ENCODE peak calls at places on chromosomes 6 and 20, in four cellular contexts. N is M059J, U is fibroblast of the aortic adventitia, T is cardiac fibroblast. D is an unnamed sample.

GRCh38 chr6:149754573-149754972 is 5.0 kb downstream of the PCMT1 start:
- DNase-seq in T (no peak), N (no peak), U (no peak), D (no peak)

GRCh38 chr6:155108070-155108815 is 113.1 kb downstream of the TIAM2 start:
- DNase-seq in N (no peak), T (no peak), U (no peak), D (no peak)

GRCh38 chr20:62840244-62841197 is 21.1 kb downstream of the TCFL5 start:
- DNase-seq in N (no peak), U (no peak), T (no peak), D (peak; percentile 11)

GRCh38 chr20:17499041-17499440 is 32.1 kb downstream of the BFSP1 start:
- DNase-seq in U (no peak), T (peak; percentile 56), N (peak; percentile 72), D (no peak)

GRCh38 chr20:1894951-1895673 is at the start of gene SIRPA:
- DNase-seq in T (peak; percentile 72), U (peak; percentile 62), N (peak; percentile 78), D (peak; percentile 87)

GRCh38 chr6:113930183-113930582 is 40.8 kb downstream of the HDAC2 start:
- DNase-seq in U (no peak), T (no peak), N (no peak), D (no peak)

GRCh38 chr6:137188855-137189254 is 15.4 kb upstream of the IL22RA2 start:
- DNase-seq in N (peak; percentile 43), T (peak; percentile 33), U (no peak), D (peak; percentile 43)

GRCh38 chr20:45258669-45259068 is 4.3 kb upstream of the SLPI start:
- DNase-seq in T (no peak), U (no peak), N (no peak), D (no peak)

GRCh38 chr20:47638851-47639250 is 137.2 kb downstream of the NCOA3 start:
- DNase-seq in T (no peak), U (no peak), N (no peak), D (no peak)

GRCh38 chr6:105273589-105273988 is 93.8 kb upstream of the POPDC3 start:
- DNase-seq in T (no peak), N (no peak), U (no peak), D (no peak)

GRCh38 chr6:48883116-48883515 is 579.9 kb downstream of the MMUT start:
- DNase-seq in N (no peak), U (peak; percentile 27), T (peak; percentile 28), D (no peak)

GRCh38 chr6:8082572-8082953 is 18.4 kb upstream of the BLOC1S5 start:
- DNase-seq in U (no peak), N (no peak), T (no peak), D (no peak)

GRCh38 chr6:33171889-33172203 is 20.4 kb downstream of the COL11A2 start:
- DNase-seq in N (no peak), U (no peak), T (no peak), D (no peak)

GRCh38 chr6:14765106-14765505 is 480.8 kb upstream of the JARID2 start:
- DNase-seq in N (peak; percentile 82), U (peak; percentile 23), T (peak; percentile 44), D (no peak)

GRCh38 chr6:164151161-164151728 is 736.7 kb downstream of the QKI start:
- DNase-seq in U (no peak), N (peak; percentile 9), T (no peak), D (peak; percentile 94)

GRCh38 chr6:131451330-131452195 is 121.5 kb upstream of the ARG1 start:
- DNase-seq in T (no peak), U (no peak), N (no peak), D (peak; percentile 88)

GRCh38 chr20:51127713-51128112 is 104.8 kb upstream of the KCNG1 start:
- DNase-seq in T (no peak), U (no peak), N (peak; percentile 27), D (no peak)

GRCh38 chr20:6940052-6940451 is 172.6 kb downstream of the BMP2 start:
- DNase-seq in N (peak; percentile 54), T (peak; percentile 41), U (peak; percentile 18), D (peak; percentile 64)

GRCh38 chr20:59835057-59835447 is 98.4 kb downstream of the SYCP2 start:
- DNase-seq in U (no peak), N (no peak), T (no peak), D (peak; percentile 22)

GRCh38 chr6:45647341-45648138 is 269.8 kb upstream of the SUPT3H start:
- DNase-seq in T (peak; percentile 31), N (peak; percentile 72), U (no peak), D (no peak)

GRCh38 chr6:170075659-170076223 is 215.1 kb downstream of the DLL1 start:
- DNase-seq in N (no peak), T (no peak), U (no peak), D (no peak)

GRCh38 chr20:46720776-46721425 is 11.5 kb downstream of the SLC2A10 start:
- DNase-seq in U (no peak), T (peak; percentile 29), N (peak; percentile 57), D (no peak)

GRCh38 chr6:155093430-155093829 is 98.3 kb downstream of the TIAM2 start:
- DNase-seq in U (no peak), T (peak; percentile 30), N (peak; percentile 73), D (no peak)

GRCh38 chr6:38708483-38708882 is 5.5 kb upstream of the GLO1 start:
- DNase-seq in U (no peak), T (no peak), N (no peak), D (peak; percentile 16)

GRCh38 chr6:140897804-140898573 is 1234.7 kb upstream of the GJE1 start:
- DNase-seq in U (no peak), N (peak; percentile 56), T (peak; percentile 19), D (no peak)

GRCh38 chr20:22226849-22227248 is 357.5 kb downstream of the FOXA2 start:
- DNase-seq in U (no peak), T (no peak), N (no peak), D (no peak)

GRCh38 chr6:112936476-112936875 is 589.3 kb downstream of the RFPL4B start:
- DNase-seq in U (peak; percentile 77), N (no peak), T (peak; percentile 81), D (no peak)

GRCh38 chr6:105560611-105561066 is 157.8 kb upstream of the PREP start:
- DNase-seq in U (peak; percentile 22), T (peak; percentile 58), N (peak; percentile 66), D (no peak)

GRCh38 chr6:20952605-20953004 is 418.3 kb downstream of the CDKAL1 start:
- DNase-seq in U (peak; percentile 60), N (peak; percentile 97), T (peak; percentile 82), D (peak; percentile 96)

GRCh38 chr20:44284032-44284431 is 27.0 kb downstream of the FITM2 start:
- DNase-seq in T (peak; percentile 6), N (no peak), U (no peak), D (no peak)

GRCh38 chr6:81838031-81838430 is 85.5 kb upstream of the TENT5A start:
- DNase-seq in U (peak; percentile 71), N (peak; percentile 62), T (no peak), D (no peak)

GRCh38 chr20:44234566-44235317 is 12.4 kb upstream of the GDAP1L1 start:
- DNase-seq in U (no peak), N (no peak), T (no peak), D (no peak)

GRCh38 chr20:4170621-4171537 is 155.5 kb upstream of the RNF24 start:
- DNase-seq in T (peak; percentile 43), U (no peak), N (peak; percentile 32), D (no peak)

GRCh38 chr20:53774487-53775203 is 181.0 kb upstream of the ZNF217 start:
- DNase-seq in T (peak; percentile 96), N (peak; percentile 100), U (peak; percentile 94), D (no peak)

GRCh38 chr6:43951756-43952675 is 175.2 kb downstream of the MRPL14 start:
- DNase-seq in U (no peak), N (peak; percentile 74), T (no peak), D (no peak)

GRCh38 chr20:11051146-11051545 is 377.3 kb upstream of the JAG1 start:
- DNase-seq in U (no peak), N (peak; percentile 14), T (peak; percentile 23), D (no peak)

GRCh38 chr6:109853951-109854350 is 124.2 kb upstream of the GPR6 start:
- DNase-seq in U (no peak), T (no peak), N (no peak), D (no peak)

GRCh38 chr6:144415014-144415413 is 129.9 kb downstream of the UTRN start:
- DNase-seq in N (peak; percentile 82), U (peak; percentile 68), T (peak; percentile 91), D (peak; percentile 21)